ENCODE peak calls at places on chromosomes 2 and 18, in six cellular contexts. E is pancreas, P is BE2C, I is tibial artery, Y is lung, R is colonic mucosa. L is an unnamed sample.

GRCh38 chr2:232352511-232353091 is 25.9 kb upstream of the ALPP start:
- DNase-seq in E (no peak), P (no peak), I (no peak), Y (no peak), R (no peak), L (no peak)

GRCh38 chr2:2326653-2327052 is 4.4 kb downstream of the MYT1L start:
- DNase-seq in E (no peak), P (no peak), I (no peak), Y (no peak), R (no peak), L (no peak)

GRCh38 chr2:175111200-175111657 is 56.8 kb downstream of the ATF2 start:
- DNase-seq in E (no peak), P (no peak), I (no peak), Y (no peak), R (no peak), L (no peak)

GRCh38 chr2:43569921-43570320 is 25.9 kb downstream of the THADA start:
- DNase-seq in E (no peak), P (no peak), I (no peak), Y (no peak), R (no peak), L (no peak)

GRCh38 chr2:172246649-172247048 is 143.9 kb upstream of the DLX2 start:
- DNase-seq in E (no peak), P (no peak), I (no peak), Y (no peak), R (no peak), L (no peak)

GRCh38 chr2:234058881-234059280 is 8.4 kb downstream of the SPP2 start:
- DNase-seq in E (no peak), P (no peak), I (no peak), Y (no peak), R (no peak), L (no peak)

GRCh38 chr2:239106314-239106908 is 258.5 kb downstream of the TWIST2 start:
- DNase-seq in E (no peak), P (peak; percentile 72), I (no peak), Y (no peak), R (peak; percentile 58), L (no peak)

GRCh38 chr2:144508162-144508765 is 11.7 kb downstream of the ZEB2 start:
- DNase-seq in E (no peak), P (no peak), I (no peak), Y (no peak), R (no peak), L (peak; percentile 20)

GRCh38 chr2:237196866-237197618 is 111.4 kb downstream of the COPS8 start:
- DNase-seq in E (no peak), P (no peak), I (no peak), Y (peak; percentile 27), R (no peak), L (no peak)

GRCh38 chr2:230496891-230497290 is 80.9 kb downstream of the SP100 start:
- DNase-seq in E (no peak), P (no peak), I (no peak), Y (no peak), R (no peak), L (no peak)

GRCh38 chr2:104598636-104599035 is 255.3 kb upstream of the POU3F3 start:
- DNase-seq in E (no peak), P (no peak), I (no peak), Y (no peak), R (no peak), L (no peak)

GRCh38 chr2:172333626-172334330 is 93.6 kb upstream of the ITGA6 start:
- DNase-seq in E (no peak), P (no peak), I (no peak), Y (no peak), R (no peak), L (no peak)

GRCh38 chr2:202122975-202123765 is 50.1 kb downstream of the KIAA2012 start:
- DNase-seq in E (no peak), P (no peak), I (no peak), Y (no peak), R (no peak), L (no peak)

GRCh38 chr2:26464390-26465265 is 13.3 kb downstream of the OTOF start:
- DNase-seq in E (no peak), P (peak; percentile 5), I (peak; percentile 55), Y (no peak), R (no peak), L (no peak)

GRCh38 chr18:9787126-9787525 is 79.0 kb downstream of the RAB31 start:
- DNase-seq in E (no peak), P (no peak), I (no peak), Y (no peak), R (no peak), L (no peak)

GRCh38 chr18:57631697-57632096 is 10.1 kb upstream of the NARS1 start:
- DNase-seq in E (no peak), P (no peak), I (no peak), Y (no peak), R (no peak), L (no peak)
- H3K4me3 ChIP-seq in E (no peak overlapping the region), P (no peak overlapping the region), I (no peak overlapping the region), Y (no peak overlapping the region), R (no peak overlapping the region), L (no peak overlapping the region)

GRCh38 chr2:176247859-176248258 is 21.4 kb upstream of the MTX2 start:
- DNase-seq in E (no peak), P (no peak), I (no peak), Y (no peak), R (no peak), L (no peak)
- H3K4me1 ChIP-seq in E (no peaks in the 10 kb centered on the region), P (no peaks in the 10 kb centered on the region), I (no peaks in the 10 kb centered on the region), Y (no peaks in the 10 kb centered on the region), R (no peaks in the 10 kb centered on the region), L (no peaks in the 10 kb centered on the region)

GRCh38 chr18:26403451-26403850 is 144.9 kb downstream of the KCTD1 start:
- DNase-seq in E (no peak), P (no peak), I (no peak), Y (no peak), R (no peak), L (no peak)

GRCh38 chr18:26406854-26407517 is 141.4 kb downstream of the KCTD1 start:
- DNase-seq in E (no peak), P (no peak), I (no peak), Y (no peak), R (no peak), L (no peak)

GRCh38 chr18:26406294-26406693 is 142.1 kb downstream of the KCTD1 start:
- DNase-seq in E (no peak), P (no peak), I (no peak), Y (no peak), R (no peak), L (no peak)

GRCh38 chr18:26407721-26408601 is 140.4 kb downstream of the KCTD1 start:
- DNase-seq in E (no peak), P (no peak), I (no peak), Y (no peak), R (no peak), L (no peak)

GRCh38 chr18:26405190-26405781 is 143.1 kb downstream of the KCTD1 start:
- DNase-seq in E (peak; percentile 21), P (peak; percentile 33), I (no peak), Y (no peak), R (no peak), L (no peak)
- TF ChIP-seq CTCF in E (peak; percentile 25), P (peak; percentile 50), I (no peak), Y (no peak), R (no peak), L (no peak)

GRCh38 chr2:205069928-205070327 is 524.7 kb downstream of the PARD3B start:
- DNase-seq in E (no peak), P (no peak), I (no peak), Y (no peak), R (no peak), L (no peak)

GRCh38 chr2:205073433-205074020 is 528.3 kb downstream of the PARD3B start:
- DNase-seq in E (no peak), P (no peak), I (no peak), Y (no peak), R (no peak), L (no peak)

GRCh38 chr2:205076405-205076804 is 531.1 kb downstream of the PARD3B start:
- DNase-seq in E (no peak), P (no peak), I (no peak), Y (no peak), R (no peak), L (no peak)

GRCh38 chr2:205066081-205066480 is 520.8 kb downstream of the PARD3B start:
- DNase-seq in E (no peak), P (peak; percentile 37), I (no peak), Y (no peak), R (no peak), L (no peak)

DNA sequence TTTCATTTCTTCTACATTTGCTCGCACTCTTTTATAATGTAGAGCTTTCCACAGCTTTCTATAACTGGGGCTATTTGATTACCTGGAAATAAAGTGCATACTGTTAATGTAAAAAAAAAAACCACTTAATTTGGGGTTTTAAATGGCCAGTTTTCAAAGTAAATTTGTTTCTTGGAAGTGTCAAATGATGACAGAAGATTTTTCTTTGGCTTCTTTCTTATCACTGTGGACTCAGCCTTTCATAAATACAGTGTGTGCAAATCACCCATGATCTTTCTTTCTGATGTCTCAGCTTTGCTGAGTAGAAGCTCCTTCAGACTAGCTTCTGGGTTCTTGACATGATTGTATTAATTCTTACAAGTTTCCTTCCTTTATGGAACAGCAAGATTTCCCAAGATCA is 525.6 kb downstream of the PARD3B start:
- DNase-seq in E (no peak), P (no peak), I (no peak), Y (no peak), R (no peak), L (no peak)
- H3K4me3 ChIP-seq in E (no peak overlapping the region), P (no peak overlapping the region), I (no peak overlapping the region), Y (no peak overlapping the region), R (no peak overlapping the region), L (no peak overlapping the region)

GRCh38 chr2:63054812-63055509 is 4.3 kb downstream of the OTX1 start:
- DNase-seq in E (no peak), P (no peak), I (no peak), Y (no peak), R (no peak), L (no peak)
- H3K4me1 ChIP-seq in E (no peaks in the 10 kb centered on the region), P (no peaks in the 10 kb centered on the region), I (peaks cover 51% of the 10 kb centered on the region), Y (peaks cover 10% of the 10 kb centered on the region), R (peaks cover 24% of the 10 kb centered on the region), L (peaks cover 67% of the 10 kb centered on the region)

GRCh38 chr2:31414601-31415241 is at the start of gene XDH:
- DNase-seq in E (peak; percentile 39), P (no peak), I (no peak), Y (no peak), R (peak; percentile 76), L (no peak)

GRCh38 chr2:31411771-31412170 is 2.8 kb downstream of the XDH start:
- DNase-seq in E (no peak), P (no peak), I (no peak), Y (no peak), R (no peak), L (no peak)

GRCh38 chr2:31415421-31415820 is 879 bp upstream of the XDH start:
- DNase-seq in E (no peak), P (no peak), I (no peak), Y (no peak), R (no peak), L (no peak)

GRCh38 chr2:31413025-31413424 is 1.5 kb downstream of the XDH start:
- DNase-seq in E (no peak), P (no peak), I (no peak), Y (no peak), R (no peak), L (no peak)

GRCh38 chr2:31413876-31414550 is 529 bp downstream of the XDH start:
- DNase-seq in E (no peak), P (no peak), I (no peak), Y (no peak), R (no peak), L (no peak)
- TF ChIP-seq CTCF in E (no peak), P (peak; percentile 42), I (no peak), Y (no peak), R (peak; percentile 16), L (peak; percentile 12)

GRCh38 chr2:208978966-208979365 is 444.9 kb upstream of the MAP2 start:
- DNase-seq in E (no peak), P (no peak), I (no peak), Y (no peak), R (no peak), L (no peak)
- H3K4me3 ChIP-seq in E (no peak overlapping the region), P (no peak overlapping the region), I (no peak overlapping the region), Y (no peak overlapping the region), R (no peak overlapping the region), L (no peak overlapping the region)